ENCODE peak calls at places on chromosomes 7 and 10, in six cellular contexts. W, N, I, K, S and O are unnamed samples.
A peak's percentile ranks its signal among the peaks of the same experiment; 100 is the strongest.

GRCh38 chr10:89793649-89794254 is 92.4 kb downstream of the KIF20B start:
- DNase-seq in N (peak; percentile 78), K (no peak), W (peak; percentile 88), S (peak; percentile 45), I (peak; percentile 50), O (peak; percentile 42)

GRCh38 chr7:75987026-75987804 is 7.2 kb downstream of the TMEM120A start:
- DNase-seq in I (no peak), W (no peak), K (no peak), N (no peak), S (no peak), O (no peak)

GRCh38 chr10:127563718-127564553 is 14.8 kb downstream of the NPS start:
- DNase-seq in S (no peak), K (peak; percentile 31), W (no peak), N (peak; percentile 7), I (no peak), O (no peak)

GRCh38 chr7:122315507-122316466 is 11.2 kb upstream of the FEZF1 start:
- DNase-seq in K (no peak), I (no peak), S (no peak), N (no peak), W (no peak), O (no peak)

GRCh38 chr10:30436200-30436599 is 2.2 kb downstream of the MAP3K8 start:
- DNase-seq in W (peak; percentile 74), S (no peak), N (peak; percentile 79), I (peak; percentile 33), K (peak; percentile 29), O (peak; percentile 45)

GRCh38 chr10:75542902-75543301 is 111.5 kb downstream of the LRMDA start:
- DNase-seq in S (no peak), W (no peak), K (no peak), I (no peak), N (peak; percentile 44), O (no peak)

GRCh38 chr7:15561840-15562239 is at the start of gene AGMO:
- DNase-seq in N (no peak), S (peak; percentile 49), I (peak; percentile 89), K (peak; percentile 70), W (peak; percentile 47), O (peak; percentile 71)

GRCh38 chr10:132515811-132516726 is 21.5 kb upstream of the INPP5A start:
- DNase-seq in S (no peak), K (no peak), W (peak; percentile 15), I (no peak), N (no peak), O (no peak)

GRCh38 chr10:869171-869570 is 62.3 kb downstream of the LARP4B start:
- DNase-seq in I (no peak), K (no peak), W (no peak), N (no peak), S (no peak), O (no peak)

GRCh38 chr7:67484244-67484751 is 487.7 kb downstream of the TYW1 start:
- DNase-seq in K (peak; percentile 57), W (peak; percentile 77), S (peak; percentile 74), I (peak; percentile 47), N (peak; percentile 68), O (peak; percentile 45)

GRCh38 chr10:12720217-12720981 is 281.1 kb downstream of the CCDC3 start:
- DNase-seq in S (peak; percentile 62), W (peak; percentile 93), I (peak; percentile 94), K (no peak), N (peak; percentile 95), O (no peak)

GRCh38 chr7:155203882-155204691 is 93.6 kb upstream of the INSIG1 start:
- DNase-seq in W (no peak), K (no peak), I (no peak), N (no peak), S (no peak), O (no peak)

GRCh38 chr10:74026428-74026979 is 28.6 kb downstream of the VCL start:
- DNase-seq in K (no peak), W (no peak), S (no peak), N (no peak), I (no peak), O (no peak)

GRCh38 chr7:121395494-121395960 is 581 bp downstream of the FAM3C start:
- DNase-seq in I (no peak), K (peak; percentile 41), W (peak; percentile 56), N (peak; percentile 67), S (peak; percentile 49), O (peak; percentile 25)